ENCODE peak calls at places on chromosomes 5 and 9, in eight cellular contexts. I, C, E, A, T, S, B and W are unnamed samples.

GRCh38 chr9:78028926-78029325 is 2.7 kb downstream of the GNAQ start:
- DNase-seq in I (no peak), E (no peak), C (peak), B (no peak), A (no peak), S (no peak), T (no peak), W (no peak)

GRCh38 chr9:18077941-18078678 is 395.8 kb upstream of the ADAMTSL1 start:
- DNase-seq in C (no peak), B (no peak), E (no peak), T (no peak), S (no peak), A (no peak), I (no peak), W (no peak)

GRCh38 chr5:172133359-172134029 is 54.5 kb downstream of the STK10 start:
- DNase-seq in T (no peak), E (peak), B (no peak), A (no peak), C (peak), S (no peak), I (no peak), W (peak)

GRCh38 chr9:89596937-89597555 is 7.8 kb upstream of the GADD45G start:
- DNase-seq in T (no peak), B (no peak), E (no peak), A (no peak), S (no peak), C (no peak), I (no peak), W (no peak)

GRCh38 chr9:12697719-12698118 is 4.5 kb downstream of the TYRP1 start:
- DNase-seq in B (no peak), A (no peak), S (no peak), C (peak), T (peak), E (no peak), I (peak), W (no peak)

GRCh38 chr5:62343428-62343827 is 37.4 kb downstream of the KIF2A start:
- DNase-seq in E (no peak), A (no peak), S (no peak), B (no peak), I (no peak), C (peak), T (no peak), W (no peak)

GRCh38 chr9:70412678-70413426 is 1.6 kb downstream of the KLF9 start:
- DNase-seq in S (no peak), T (peak), E (peak), B (peak), I (peak), A (peak), C (peak), W (peak)

GRCh38 chr9:136489731-136490130 is 6.9 kb upstream of the SEC16A start:
- DNase-seq in B (no peak), C (no peak), A (no peak), I (no peak), E (no peak), T (no peak), S (no peak), W (no peak)

GRCh38 chr9:10252174-10252573 is 360.6 kb downstream of the PTPRD start:
- DNase-seq in S (no peak), B (no peak), E (no peak), I (no peak), A (no peak), T (peak), C (no peak), W (no peak)

GRCh38 chr5:156121834-156122386 is 205.1 kb upstream of the SGCD start:
- DNase-seq in T (no peak), E (no peak), S (no peak), C (no peak), B (no peak), I (no peak), A (no peak), W (no peak)

GRCh38 chr5:96742519-96742918 is 65.2 kb downstream of the ERAP1 start:
- DNase-seq in A (no peak), E (no peak), I (no peak), S (no peak), T (no peak), C (no peak), B (no peak), W (no peak)

GRCh38 chr5:65925094-65925600 is 1.2 kb upstream of the ERBIN start:
- DNase-seq in A (peak), C (peak), I (peak), T (peak), S (peak), E (peak), B (peak), W (no peak)

GRCh38 chr9:95313010-95313498 is 4.5 kb downstream of the FANCC start:
- DNase-seq in I (peak), B (peak), A (peak), S (no peak), T (peak), E (peak), C (peak), W (no peak)

GRCh38 chr9:15295761-15296405 is 11.1 kb downstream of the TTC39B start:
- DNase-seq in B (no peak), S (peak), C (peak), T (no peak), I (no peak), A (peak), E (peak), W (peak)

GRCh38 chr9:34685591-34685990 is 5.5 kb downstream of the CCL19 start:
- DNase-seq in B (no peak), C (peak), A (no peak), E (no peak), T (no peak), S (no peak), I (no peak), W (no peak)

GRCh38 chr9:89367281-89367680 is 49.0 kb downstream of the SECISBP2 start:
- DNase-seq in A (peak), T (no peak), B (no peak), I (no peak), C (no peak), S (no peak), E (no peak), W (no peak)

GRCh38 chr5:159286420-159287035 is 23.4 kb downstream of the UBLCP1 start:
- DNase-seq in T (peak), E (peak), A (no peak), S (peak), B (peak), C (peak), I (peak), W (no peak)

GRCh38 chr5:167699434-167699833 is 592.0 kb upstream of the WWC1 start:
- DNase-seq in C (peak), E (peak), T (no peak), I (peak), A (no peak), S (no peak), B (no peak), W (peak)

GRCh38 chr9:115058684-115059315 is 59.2 kb downstream of the TNC start:
- DNase-seq in S (no peak), C (peak), T (no peak), I (no peak), A (no peak), E (peak), B (no peak), W (peak)

GRCh38 chr5:135308245-135308644 is 90.8 kb downstream of the MACROH2A1 start:
- DNase-seq in E (peak), I (peak), A (no peak), C (peak), T (no peak), B (no peak), S (no peak), W (no peak)

GRCh38 chr9:18976368-18977238 is 56.4 kb downstream of the SAXO1 start:
- DNase-seq in E (peak), I (peak), S (no peak), B (no peak), T (no peak), A (no peak), C (peak), W (peak)

GRCh38 chr5:149730620-149731331 is 666 bp downstream of the PPARGC1B start:
- DNase-seq in T (peak), A (peak), I (peak), S (peak), C (no peak), B (peak), E (peak), W (no peak)

GRCh38 chr9:112493738-112494137 is 7.1 kb downstream of the KIAA1958 start:
- DNase-seq in I (no peak), A (no peak), E (no peak), B (no peak), T (no peak), S (no peak), C (peak), W (no peak)

GRCh38 chr5:135979510-135979909 is 24.7 kb upstream of the LECT2 start:
- DNase-seq in B (no peak), S (no peak), A (no peak), I (peak), C (peak), E (peak), T (no peak), W (no peak)

GRCh38 chr5:1930501-1930879 is 47.8 kb upstream of the IRX4 start:
- DNase-seq in C (no peak), E (no peak), A (no peak), I (no peak), B (no peak), T (no peak), S (no peak), W (no peak)

GRCh38 chr9:121816845-121817450 is 165.5 kb downstream of the DAB2IP start:
- DNase-seq in I (no peak), B (no peak), E (no peak), S (no peak), A (peak), T (no peak), C (no peak), W (no peak)